ENCODE peak calls at places on chromosomes 3 and 15, in seven cellular contexts. P is astrocyte, R is left ventricle myocardium inferior, M is MCF 10A, O is dorsolateral prefrontal cortex, Y is H1, U is endothelial cell of umbilical vein. L is an unnamed sample.
A peak's percentile ranks its signal among the peaks of the same experiment; 100 is the strongest.

GRCh38 chr3:187741403-187742350 is 3.6 kb downstream of the BCL6 start:
- DNase-seq in P (peak; percentile 71), R (peak; percentile 75), M (peak; percentile 85), O (no peak), Y (peak; percentile 67), U (peak; percentile 81), L (peak; percentile 63)

GRCh38 chr15:25052191-25052999 is 97.6 kb downstream of the SNRPN start:
- DNase-seq in P (no peak), R (no peak), M (no peak), O (peak; percentile 20), Y (peak; percentile 39), U (no peak), L (no peak)

GRCh38 chr3:194395767-194396527 is 3.1 kb downstream of the GP5 start:
- DNase-seq in P (peak; percentile 10), R (peak; percentile 27), M (no peak), O (no peak), Y (peak; percentile 65), U (no peak), L (no peak)

GRCh38 chr3:96480881-96481280 is 333.5 kb upstream of the EPHA6 start:
- DNase-seq in P (no peak), R (no peak), M (no peak), O (no peak), Y (no peak), U (no peak), L (no peak)

GRCh38 chr15:84840255-84840654 is 23.1 kb downstream of the ALPK3 start:
- DNase-seq in P (no peak), R (no peak), M (no peak), O (no peak), Y (no peak), U (no peak), L (no peak)

GRCh38 chr15:92653366-92653765 is 2.2 kb downstream of the FAM174B start:
- DNase-seq in P (no peak), R (no peak), M (no peak), O (no peak), Y (no peak), U (no peak), L (no peak)

GRCh38 chr15:52440414-52440813 is 88.3 kb downstream of the MYO5A start:
- DNase-seq in P (peak; percentile 43), R (no peak), M (peak; percentile 71), O (no peak), Y (no peak), U (no peak), L (no peak)

GRCh38 chr3:151639096-151639740 is 94.5 kb upstream of the AADACL2 start:
- DNase-seq in P (peak; percentile 4), R (no peak), M (no peak), O (no peak), Y (no peak), U (no peak), L (no peak)

GRCh38 chr3:45553469-45553974 is 41.0 kb upstream of the LIMD1 start:
- DNase-seq in P (peak; percentile 84), R (peak; percentile 70), M (no peak), O (no peak), Y (no peak), U (peak; percentile 45), L (peak; percentile 16)

GRCh38 chr3:55282994-55283393 is 204.1 kb downstream of the WNT5A start:
- DNase-seq in P (no peak), R (no peak), M (no peak), O (no peak), Y (no peak), U (no peak), L (no peak)

GRCh38 chr3:18422972-18423371 is 2.2 kb downstream of the SATB1 start:
- DNase-seq in P (no peak), R (no peak), M (no peak), O (no peak), Y (no peak), U (no peak), L (no peak)

GRCh38 chr3:162970292-162970691 is 1473.7 kb downstream of the OTOL1 start:
- DNase-seq in P (no peak), R (no peak), M (no peak), O (no peak), Y (no peak), U (no peak), L (no peak)

GRCh38 chr3:14774431-14774830 is 44.3 kb upstream of the FGD5 start:
- DNase-seq in P (no peak), R (no peak), M (no peak), O (no peak), Y (peak; percentile 56), U (no peak), L (no peak)

GRCh38 chr3:23071758-23072157 is 131.4 kb upstream of the UBE2E2 start:
- DNase-seq in P (no peak), R (no peak), M (no peak), O (no peak), Y (no peak), U (no peak), L (no peak)

GRCh38 chr3:144114767-144115166 is 143.1 kb downstream of the DIPK2A start:
- DNase-seq in P (no peak), R (no peak), M (no peak), O (no peak), Y (no peak), U (no peak), L (no peak)

GRCh38 chr3:193134895-193135294 is 106.1 kb upstream of the PLAAT1 start:
- DNase-seq in P (peak; percentile 89), R (no peak), M (peak; percentile 83), O (no peak), Y (no peak), U (peak; percentile 49), L (peak; percentile 81)

GRCh38 chr3:129399145-129399894 is 29.1 kb downstream of the EFCAB12 start:
- DNase-seq in P (peak; percentile 97), R (peak; percentile 72), M (peak; percentile 97), O (peak; percentile 81), Y (peak; percentile 63), U (peak; percentile 95), L (peak; percentile 92)

GRCh38 chr3:129402616-129403015 is 25.8 kb downstream of the EFCAB12 start:
- DNase-seq in P (no peak), R (no peak), M (no peak), O (no peak), Y (no peak), U (no peak), L (no peak)

GRCh38 chr3:129398803-129399144 is 29.7 kb downstream of the EFCAB12 start:
- DNase-seq in P (peak; percentile 24), R (no peak), M (peak; percentile 19), O (no peak), Y (no peak), U (peak; percentile 49), L (peak; percentile 11)

GRCh38 chr3:129402210-129402609 is 26.2 kb downstream of the EFCAB12 start:
- DNase-seq in P (no peak), R (no peak), M (no peak), O (no peak), Y (no peak), U (no peak), L (no peak)

GRCh38 chr3:129399895-129400357 is 28.5 kb downstream of the EFCAB12 start:
- DNase-seq in P (peak; percentile 14), R (no peak), M (peak; percentile 55), O (no peak), Y (no peak), U (no peak), L (peak; percentile 26)
- TF ChIP-seq CTCF in P (no peak), R (peak; percentile 13), M (no peak), O (no peak), Y (no peak), U (no peak), L (peak; percentile 52)

DNA sequence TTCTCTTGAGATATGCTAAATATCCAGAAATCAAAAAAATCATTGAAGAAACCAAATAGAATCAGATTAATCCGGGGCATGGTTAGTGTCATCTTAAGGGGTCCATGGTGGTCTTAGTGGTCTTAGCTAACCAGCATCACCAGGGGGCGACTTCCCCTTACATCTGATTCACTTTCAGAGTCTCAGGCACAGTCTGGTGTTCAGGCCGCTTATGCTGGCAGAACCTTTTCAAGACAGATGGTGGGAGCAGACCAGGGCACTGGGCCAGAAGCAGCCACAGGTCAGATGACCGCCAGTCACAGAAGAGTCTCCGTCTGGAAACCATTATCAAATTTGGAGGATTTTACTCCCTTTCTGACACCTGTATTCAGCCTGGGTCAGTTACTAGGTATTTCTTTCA is 365.7 kb downstream of the GBE1 start:
- DNase-seq in P (no peak), R (no peak), M (no peak), O (no peak), Y (no peak), U (no peak), L (no peak)
- TF ChIP-seq CTCF in P (no peak), R (no peak), M (no peak), O (no peak), Y (peak; percentile 51), U (no peak), L (peak; percentile 24)

DNA sequence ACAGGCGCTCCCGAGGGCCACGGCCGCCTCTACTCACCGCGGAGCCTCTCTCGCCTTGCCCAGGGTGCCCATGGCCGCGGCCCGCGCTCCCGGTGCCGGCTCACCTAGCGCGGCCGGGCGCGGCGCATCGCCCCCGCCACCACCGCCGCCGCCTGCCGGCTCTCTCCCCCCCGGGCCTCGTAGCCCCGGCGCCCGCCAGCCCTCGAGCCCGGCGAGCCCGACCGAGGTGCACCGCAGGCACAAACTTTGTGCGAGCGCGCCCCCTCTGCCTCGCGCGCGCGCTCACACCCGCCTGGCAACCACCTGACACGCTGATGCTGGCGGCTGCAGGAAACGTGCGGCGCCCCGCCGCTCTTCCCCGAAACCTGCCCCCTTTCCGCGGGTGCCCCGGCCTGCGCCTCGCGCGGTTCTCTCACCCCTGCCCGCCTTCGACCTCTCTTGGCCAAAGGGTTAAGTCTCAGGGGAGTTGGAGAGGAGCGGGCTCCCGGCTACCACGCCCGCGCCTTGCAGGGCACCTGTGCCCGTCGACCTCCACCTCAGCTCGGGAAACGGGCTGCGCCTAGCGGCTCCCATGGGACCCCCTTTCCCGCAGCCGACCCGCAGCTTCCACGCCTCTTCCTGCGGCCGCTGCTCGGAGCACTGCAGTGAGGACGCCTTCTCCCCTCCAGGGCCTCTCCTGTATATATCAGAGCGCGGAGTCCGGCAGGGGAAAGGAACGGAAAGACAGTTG is at the start of gene RASGRP1:
- DNase-seq in P (no peak), R (peak; percentile 51), M (peak; percentile 66), O (peak; percentile 69), Y (peak; percentile 80), U (peak; percentile 59), L (peak; percentile 10)
- TF ChIP-seq CTCF in P (no peak), R (no peak), M (no peak), O (no peak), Y (peak; percentile 46), U (no peak), L (no peak)

GRCh38 chr3:72919520-72919919 is 31.7 kb downstream of the GXYLT2 start:
- DNase-seq in P (no peak), R (no peak), M (no peak), O (no peak), Y (no peak), U (no peak), L (no peak)

DNA sequence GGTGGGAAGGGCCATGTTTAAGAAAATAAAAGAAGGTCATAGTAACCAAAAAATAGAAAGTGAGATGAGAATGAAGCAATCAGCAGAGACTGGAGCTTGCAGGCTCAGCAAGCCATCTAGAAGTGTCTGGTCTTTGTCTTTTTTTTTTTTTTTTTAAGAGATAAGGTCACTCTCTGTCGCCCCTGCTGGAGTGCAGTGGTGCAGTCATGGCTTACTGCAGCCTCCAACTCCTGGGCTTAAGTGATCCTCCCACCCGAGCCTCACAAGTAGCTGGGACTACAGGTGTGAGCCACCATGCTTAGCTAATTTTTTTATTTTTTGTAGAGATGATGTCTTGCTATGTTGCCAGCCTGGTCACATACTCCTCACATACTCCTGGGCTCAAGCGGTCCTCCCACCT is 36.2 kb downstream of the GXYLT2 start:
- DNase-seq in P (no peak), R (no peak), M (no peak), O (no peak), Y (no peak), U (no peak), L (no peak)
- TF ChIP-seq CTCF in P (no peak), R (no peak), M (peak; percentile 9), O (no peak), Y (peak; percentile 43), U (no peak), L (peak; percentile 33)

L was measured in HFFc6.